ENCODE peak calls at places on chromosomes 12 and 14, in eight cellular contexts. One of them, this sample, is unnamed.

GRCh38 chr12:52524898-52525591 is 4.9 kb upstream of the KRT5 start:
- DNase-seq in CD8-positive, alpha-beta memory T cell: no peak
- DNase-seq in body of pancreas: no peak
- DNase-seq in CD4-positive, CD25-positive, alpha-beta regulatory T cell: no peak
- DNase-seq in fibroblast of pulmonary artery: no peak
- DNase-seq in DND-41: no peak
- DNase-seq in OCI-LY7: no peak
- DNase-seq in mucosa of descending colon: no peak
- DNase-seq in this sample: no peak

GRCh38 chr12:7868391-7868790 is 4.3 kb downstream of the SLC2A14 start:
- DNase-seq in CD8-positive, alpha-beta memory T cell: no peak
- DNase-seq in body of pancreas: no peak
- DNase-seq in CD4-positive, CD25-positive, alpha-beta regulatory T cell: no peak
- DNase-seq in fibroblast of pulmonary artery: no peak
- DNase-seq in DND-41: no peak
- DNase-seq in OCI-LY7: no peak
- DNase-seq in mucosa of descending colon: no peak
- DNase-seq in this sample: no peak

GRCh38 chr14:104981699-104982541 is 3.7 kb upstream of the CLBA1 start:
- DNase-seq in CD8-positive, alpha-beta memory T cell: no peak
- DNase-seq in body of pancreas: no peak
- DNase-seq in CD4-positive, CD25-positive, alpha-beta regulatory T cell: no peak
- DNase-seq in fibroblast of pulmonary artery: no peak
- DNase-seq in DND-41: no peak
- DNase-seq in OCI-LY7: no peak
- DNase-seq in mucosa of descending colon: peak
- DNase-seq in this sample: no peak

GRCh38 chr12:132904718-132905328 is 17.4 kb upstream of the CHFR start:
- DNase-seq in CD8-positive, alpha-beta memory T cell: peak
- DNase-seq in body of pancreas: peak
- DNase-seq in CD4-positive, CD25-positive, alpha-beta regulatory T cell: peak
- DNase-seq in fibroblast of pulmonary artery: peak
- DNase-seq in DND-41: no peak
- DNase-seq in OCI-LY7: peak
- DNase-seq in mucosa of descending colon: peak
- DNase-seq in this sample: peak

GRCh38 chr12:92796650-92797049 is 93.9 kb downstream of the PLEKHG7 start:
- DNase-seq in CD8-positive, alpha-beta memory T cell: no peak
- DNase-seq in body of pancreas: no peak
- DNase-seq in CD4-positive, CD25-positive, alpha-beta regulatory T cell: no peak
- DNase-seq in fibroblast of pulmonary artery: no peak
- DNase-seq in DND-41: no peak
- DNase-seq in OCI-LY7: no peak
- DNase-seq in mucosa of descending colon: no peak
- DNase-seq in this sample: no peak

GRCh38 chr12:114636723-114637480 is 47.1 kb downstream of the TBX3 start:
- DNase-seq in CD8-positive, alpha-beta memory T cell: no peak
- DNase-seq in body of pancreas: no peak
- DNase-seq in CD4-positive, CD25-positive, alpha-beta regulatory T cell: no peak
- DNase-seq in fibroblast of pulmonary artery: peak
- DNase-seq in DND-41: no peak
- DNase-seq in OCI-LY7: no peak
- DNase-seq in mucosa of descending colon: no peak
- DNase-seq in this sample: no peak

GRCh38 chr14:55731881-55732498 is 152.0 kb downstream of the KTN1 start:
- DNase-seq in CD8-positive, alpha-beta memory T cell: peak
- DNase-seq in body of pancreas: peak
- DNase-seq in CD4-positive, CD25-positive, alpha-beta regulatory T cell: peak
- DNase-seq in fibroblast of pulmonary artery: peak
- DNase-seq in DND-41: peak
- DNase-seq in OCI-LY7: peak
- DNase-seq in mucosa of descending colon: no peak
- DNase-seq in this sample: no peak

GRCh38 chr12:57110189-57111045 is 745 bp downstream of the STAT6 start:
- DNase-seq in CD8-positive, alpha-beta memory T cell: peak
- DNase-seq in body of pancreas: peak
- DNase-seq in CD4-positive, CD25-positive, alpha-beta regulatory T cell: peak
- DNase-seq in fibroblast of pulmonary artery: no peak
- DNase-seq in DND-41: peak
- DNase-seq in OCI-LY7: peak
- DNase-seq in mucosa of descending colon: peak
- DNase-seq in this sample: peak

GRCh38 chr14:22884721-22885523 is 1.9 kb downstream of the REM2 start:
- DNase-seq in CD8-positive, alpha-beta memory T cell: no peak
- DNase-seq in body of pancreas: no peak
- DNase-seq in CD4-positive, CD25-positive, alpha-beta regulatory T cell: no peak
- DNase-seq in fibroblast of pulmonary artery: no peak
- DNase-seq in DND-41: no peak
- DNase-seq in OCI-LY7: no peak
- DNase-seq in mucosa of descending colon: no peak
- DNase-seq in this sample: no peak

GRCh38 chr14:22885975-22886374 is 3.0 kb downstream of the REM2 start:
- DNase-seq in CD8-positive, alpha-beta memory T cell: no peak
- DNase-seq in body of pancreas: no peak
- DNase-seq in CD4-positive, CD25-positive, alpha-beta regulatory T cell: no peak
- DNase-seq in fibroblast of pulmonary artery: no peak
- DNase-seq in DND-41: no peak
- DNase-seq in OCI-LY7: no peak
- DNase-seq in mucosa of descending colon: no peak
- DNase-seq in this sample: no peak

GRCh38 chr14:22887990-22888378 is 5.0 kb downstream of the REM2 start:
- DNase-seq in CD8-positive, alpha-beta memory T cell: no peak
- DNase-seq in body of pancreas: no peak
- DNase-seq in CD4-positive, CD25-positive, alpha-beta regulatory T cell: peak
- DNase-seq in fibroblast of pulmonary artery: no peak
- DNase-seq in DND-41: peak
- DNase-seq in OCI-LY7: peak
- DNase-seq in mucosa of descending colon: peak
- DNase-seq in this sample: no peak

GRCh38 chr14:22887260-22887989 is 4.4 kb downstream of the REM2 start:
- DNase-seq in CD8-positive, alpha-beta memory T cell: no peak
- DNase-seq in body of pancreas: peak
- DNase-seq in CD4-positive, CD25-positive, alpha-beta regulatory T cell: peak
- DNase-seq in fibroblast of pulmonary artery: peak
- DNase-seq in DND-41: no peak
- DNase-seq in OCI-LY7: peak
- DNase-seq in mucosa of descending colon: peak
- DNase-seq in this sample: no peak

DNA sequence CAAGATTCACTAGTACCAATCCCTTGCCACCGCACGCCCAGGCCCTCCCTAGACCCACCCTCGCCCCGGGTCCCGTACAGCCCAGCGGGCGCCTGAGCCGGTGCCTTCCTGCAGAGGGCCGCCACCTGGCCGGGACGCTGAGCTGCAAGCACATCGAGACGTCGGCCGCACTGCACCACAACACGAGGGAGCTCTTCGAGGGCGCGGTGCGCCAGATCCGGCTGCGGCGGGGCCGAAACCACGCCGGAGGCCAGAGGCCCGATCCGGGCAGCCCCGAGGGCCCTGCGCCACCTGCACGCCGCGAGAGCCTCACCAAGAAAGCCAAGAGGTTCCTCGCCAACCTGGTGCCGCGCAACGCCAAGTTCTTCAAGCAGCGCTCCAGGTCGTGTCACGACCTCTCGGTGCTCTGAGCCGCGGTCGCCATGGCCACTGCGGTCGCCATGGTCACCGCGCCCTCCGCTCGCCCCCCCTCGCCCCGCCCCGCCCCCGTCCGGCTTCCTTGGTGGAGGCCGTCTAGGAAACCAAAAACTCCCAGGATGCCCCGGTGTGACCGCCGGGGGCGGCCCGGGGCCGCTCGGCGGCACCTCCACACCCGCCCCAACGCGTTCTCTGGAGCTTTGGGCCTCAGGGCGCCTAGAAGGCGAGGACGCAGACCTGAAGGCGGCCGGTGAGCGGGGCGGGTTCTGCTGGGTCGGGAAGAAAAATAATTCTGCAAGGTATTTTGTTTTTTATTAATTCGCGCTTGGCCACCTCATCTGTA is 3.7 kb downstream of the REM2 start:
- DNase-seq in CD8-positive, alpha-beta memory T cell: peak
- DNase-seq in body of pancreas: peak
- DNase-seq in CD4-positive, CD25-positive, alpha-beta regulatory T cell: peak
- DNase-seq in fibroblast of pulmonary artery: peak
- DNase-seq in DND-41: peak
- DNase-seq in OCI-LY7: peak
- DNase-seq in mucosa of descending colon: peak
- DNase-seq in this sample: peak
- H3K4me3 ChIP-seq in CD8-positive, alpha-beta memory T cell: peak
- H3K4me3 ChIP-seq in body of pancreas: peak
- H3K4me3 ChIP-seq in CD4-positive, CD25-positive, alpha-beta regulatory T cell: peak
- H3K4me3 ChIP-seq in fibroblast of pulmonary artery: peak
- H3K4me3 ChIP-seq in DND-41: no peak
- H3K4me3 ChIP-seq in OCI-LY7: peak
- H3K4me3 ChIP-seq in mucosa of descending colon: peak
- H3K4me3 ChIP-seq in this sample: peak

GRCh38 chr12:19409376-19409775 is 29.9 kb upstream of the AEBP2 start:
- DNase-seq in CD8-positive, alpha-beta memory T cell: no peak
- DNase-seq in body of pancreas: no peak
- DNase-seq in CD4-positive, CD25-positive, alpha-beta regulatory T cell: no peak
- DNase-seq in fibroblast of pulmonary artery: peak
- DNase-seq in DND-41: no peak
- DNase-seq in OCI-LY7: no peak
- DNase-seq in mucosa of descending colon: no peak
- DNase-seq in this sample: no peak

GRCh38 chr12:19411234-19412221 is 27.8 kb upstream of the AEBP2 start:
- DNase-seq in CD8-positive, alpha-beta memory T cell: no peak
- DNase-seq in body of pancreas: no peak
- DNase-seq in CD4-positive, CD25-positive, alpha-beta regulatory T cell: no peak
- DNase-seq in fibroblast of pulmonary artery: no peak
- DNase-seq in DND-41: no peak
- DNase-seq in OCI-LY7: no peak
- DNase-seq in mucosa of descending colon: no peak
- DNase-seq in this sample: no peak

GRCh38 chr12:19412844-19413243 is 26.4 kb upstream of the AEBP2 start:
- DNase-seq in CD8-positive, alpha-beta memory T cell: no peak
- DNase-seq in body of pancreas: no peak
- DNase-seq in CD4-positive, CD25-positive, alpha-beta regulatory T cell: no peak
- DNase-seq in fibroblast of pulmonary artery: no peak
- DNase-seq in DND-41: no peak
- DNase-seq in OCI-LY7: no peak
- DNase-seq in mucosa of descending colon: no peak
- DNase-seq in this sample: peak

GRCh38 chr12:19410211-19410610 is 29.1 kb upstream of the AEBP2 start:
- DNase-seq in CD8-positive, alpha-beta memory T cell: no peak
- DNase-seq in body of pancreas: no peak
- DNase-seq in CD4-positive, CD25-positive, alpha-beta regulatory T cell: no peak
- DNase-seq in fibroblast of pulmonary artery: no peak
- DNase-seq in DND-41: no peak
- DNase-seq in OCI-LY7: no peak
- DNase-seq in mucosa of descending colon: no peak
- DNase-seq in this sample: no peak

DNA sequence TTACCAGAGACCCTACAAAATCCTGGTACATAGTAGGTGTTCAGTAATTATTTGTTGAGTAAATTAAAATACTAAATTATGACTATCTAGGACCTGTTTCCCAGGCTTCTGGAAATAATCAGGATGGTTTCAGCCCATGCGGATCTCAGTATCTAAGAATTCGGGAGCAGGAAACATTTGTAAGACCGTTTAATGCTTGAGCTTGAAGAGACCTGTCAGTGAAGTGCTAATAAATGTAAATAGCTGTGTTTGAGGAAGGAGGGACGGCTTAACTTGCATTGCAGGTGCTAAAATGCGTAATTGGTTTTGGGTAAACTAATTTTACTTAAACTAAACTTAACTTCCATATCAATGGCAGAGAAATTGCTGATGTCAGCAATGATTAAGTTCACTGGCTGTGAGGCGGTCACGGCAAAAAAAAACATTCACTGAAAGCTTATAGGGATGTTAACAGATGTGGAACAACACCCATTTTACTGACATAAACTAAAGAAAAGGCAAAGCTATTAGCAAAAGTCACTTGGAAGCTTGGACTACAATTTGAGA is 28.6 kb upstream of the AEBP2 start:
- DNase-seq in CD8-positive, alpha-beta memory T cell: no peak
- DNase-seq in body of pancreas: no peak
- DNase-seq in CD4-positive, CD25-positive, alpha-beta regulatory T cell: no peak
- DNase-seq in fibroblast of pulmonary artery: no peak
- DNase-seq in DND-41: no peak
- DNase-seq in OCI-LY7: no peak
- DNase-seq in mucosa of descending colon: no peak
- DNase-seq in this sample: no peak
- H3K4me3 ChIP-seq in CD8-positive, alpha-beta memory T cell: no peak
- H3K4me3 ChIP-seq in body of pancreas: no peak
- H3K4me3 ChIP-seq in CD4-positive, CD25-positive, alpha-beta regulatory T cell: no peak
- H3K4me3 ChIP-seq in fibroblast of pulmonary artery: no peak
- H3K4me3 ChIP-seq in DND-41: no peak
- H3K4me3 ChIP-seq in OCI-LY7: no peak
- H3K4me3 ChIP-seq in mucosa of descending colon: no peak
- H3K4me3 ChIP-seq in this sample: no peak

GRCh38 chr14:102545461-102546265 is 36.1 kb upstream of the ANKRD9 start:
- DNase-seq in CD8-positive, alpha-beta memory T cell: no peak
- DNase-seq in body of pancreas: no peak
- DNase-seq in CD4-positive, CD25-positive, alpha-beta regulatory T cell: no peak
- DNase-seq in fibroblast of pulmonary artery: peak
- DNase-seq in DND-41: no peak
- DNase-seq in OCI-LY7: no peak
- DNase-seq in mucosa of descending colon: peak
- DNase-seq in this sample: no peak

GRCh38 chr14:102541771-102542170 is 32.2 kb upstream of the ANKRD9 start:
- DNase-seq in CD8-positive, alpha-beta memory T cell: no peak
- DNase-seq in body of pancreas: no peak
- DNase-seq in CD4-positive, CD25-positive, alpha-beta regulatory T cell: no peak
- DNase-seq in fibroblast of pulmonary artery: no peak
- DNase-seq in DND-41: no peak
- DNase-seq in OCI-LY7: no peak
- DNase-seq in mucosa of descending colon: no peak
- DNase-seq in this sample: no peak

GRCh38 chr14:102544034-102544744 is 34.6 kb upstream of the ANKRD9 start:
- DNase-seq in CD8-positive, alpha-beta memory T cell: no peak
- DNase-seq in body of pancreas: no peak
- DNase-seq in CD4-positive, CD25-positive, alpha-beta regulatory T cell: no peak
- DNase-seq in fibroblast of pulmonary artery: no peak
- DNase-seq in DND-41: no peak
- DNase-seq in OCI-LY7: no peak
- DNase-seq in mucosa of descending colon: no peak
- DNase-seq in this sample: no peak

GRCh38 chr14:102547067-102547466 is 37.5 kb upstream of the ANKRD9 start:
- DNase-seq in CD8-positive, alpha-beta memory T cell: no peak
- DNase-seq in body of pancreas: no peak
- DNase-seq in CD4-positive, CD25-positive, alpha-beta regulatory T cell: no peak
- DNase-seq in fibroblast of pulmonary artery: no peak
- DNase-seq in DND-41: no peak
- DNase-seq in OCI-LY7: no peak
- DNase-seq in mucosa of descending colon: no peak
- DNase-seq in this sample: no peak

DNA sequence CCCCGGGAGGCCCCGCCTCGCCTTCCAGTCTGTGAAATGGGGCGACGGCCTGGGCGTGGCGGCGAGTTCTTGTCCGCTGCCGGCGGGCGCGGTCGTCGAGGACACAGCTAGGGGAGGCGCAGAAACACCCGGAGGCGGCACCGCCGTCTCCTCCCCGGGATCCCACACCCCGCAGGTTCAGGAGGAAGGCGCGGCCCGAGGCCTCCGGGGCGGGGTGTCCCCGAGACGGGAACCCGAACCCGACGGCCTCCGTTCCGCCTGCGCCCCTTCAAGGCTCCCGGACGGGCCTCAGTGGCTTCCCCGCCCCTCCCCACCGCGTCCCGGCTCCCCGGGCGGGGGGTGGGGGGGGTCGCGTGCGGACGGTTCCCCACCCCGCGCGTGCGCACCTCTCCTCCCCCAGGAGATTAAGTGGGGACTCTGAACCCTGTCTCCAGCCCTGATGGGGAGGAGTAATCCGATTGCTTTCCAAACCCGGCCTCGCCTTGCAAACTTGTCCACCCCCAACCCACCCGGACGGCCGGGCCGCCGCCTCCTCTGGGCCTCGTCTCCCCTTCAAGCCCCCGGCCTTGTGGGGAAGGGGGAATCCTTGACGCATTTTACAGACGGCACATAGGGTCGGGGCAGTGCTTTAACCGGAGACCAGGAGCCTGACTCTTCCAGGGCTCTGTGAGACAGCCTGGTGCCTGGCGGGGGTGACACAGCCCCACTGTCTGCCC is 35.3 kb upstream of the ANKRD9 start:
- DNase-seq in CD8-positive, alpha-beta memory T cell: no peak
- DNase-seq in body of pancreas: no peak
- DNase-seq in CD4-positive, CD25-positive, alpha-beta regulatory T cell: peak
- DNase-seq in fibroblast of pulmonary artery: no peak
- DNase-seq in DND-41: no peak
- DNase-seq in OCI-LY7: no peak
- DNase-seq in mucosa of descending colon: peak
- DNase-seq in this sample: no peak
- H3K4me3 ChIP-seq in CD8-positive, alpha-beta memory T cell: no peak
- H3K4me3 ChIP-seq in body of pancreas: no peak
- H3K4me3 ChIP-seq in CD4-positive, CD25-positive, alpha-beta regulatory T cell: no peak
- H3K4me3 ChIP-seq in fibroblast of pulmonary artery: no peak
- H3K4me3 ChIP-seq in DND-41: no peak
- H3K4me3 ChIP-seq in OCI-LY7: no peak
- H3K4me3 ChIP-seq in mucosa of descending colon: no peak
- H3K4me3 ChIP-seq in this sample: peak

GRCh38 chr12:107163413-107163812 is 70.1 kb upstream of the CRY1 start:
- DNase-seq in CD8-positive, alpha-beta memory T cell: no peak
- DNase-seq in body of pancreas: no peak
- DNase-seq in CD4-positive, CD25-positive, alpha-beta regulatory T cell: no peak
- DNase-seq in fibroblast of pulmonary artery: no peak
- DNase-seq in DND-41: no peak
- DNase-seq in OCI-LY7: no peak
- DNase-seq in mucosa of descending colon: no peak
- DNase-seq in this sample: no peak
- H3K4me3 ChIP-seq in CD8-positive, alpha-beta memory T cell: no peak
- H3K4me3 ChIP-seq in body of pancreas: no peak
- H3K4me3 ChIP-seq in CD4-positive, CD25-positive, alpha-beta regulatory T cell: no peak
- H3K4me3 ChIP-seq in fibroblast of pulmonary artery: no peak
- H3K4me3 ChIP-seq in DND-41: no peak
- H3K4me3 ChIP-seq in OCI-LY7: no peak
- H3K4me3 ChIP-seq in mucosa of descending colon: no peak
- H3K4me3 ChIP-seq in this sample: no peak